ENCODE peak calls at places on chromosomes 6 and 20, in five cellular contexts. One of them, this sample, is unnamed. For H3K4me1, the result is how much of the 10 kb centered on the place peaks cover.

GRCh38 chr6:27280540-27281000 is 31.5 kb downstream of the POM121L2 start:
- DNase-seq in heart left ventricle: no peak
- DNase-seq in gastrocnemius medialis: no peak
- DNase-seq in mammary epithelial cell: no peak
- DNase-seq in OCI-LY7: no peak
- DNase-seq in this sample: no peak

GRCh38 chr6:19697744-19698290 is 139.4 kb upstream of the ID4 start:
- DNase-seq in mammary epithelial cell: peak
- DNase-seq in heart left ventricle: no peak
- DNase-seq in gastrocnemius medialis: no peak
- DNase-seq in OCI-LY7: no peak
- DNase-seq in this sample: no peak

GRCh38 chr6:43433148-43433547 is 5.8 kb downstream of the ABCC10 start:
- DNase-seq in OCI-LY7: no peak
- DNase-seq in heart left ventricle: no peak
- DNase-seq in mammary epithelial cell: no peak
- DNase-seq in gastrocnemius medialis: no peak
- DNase-seq in this sample: no peak

GRCh38 chr6:147156799-147157382 is 47.3 kb upstream of the STXBP5 start:
- DNase-seq in gastrocnemius medialis: no peak
- DNase-seq in heart left ventricle: no peak
- DNase-seq in OCI-LY7: no peak
- DNase-seq in mammary epithelial cell: peak
- DNase-seq in this sample: no peak

GRCh38 chr6:150702675-150703074 is 103.0 kb downstream of the PLEKHG1 start:
- DNase-seq in OCI-LY7: no peak
- DNase-seq in gastrocnemius medialis: no peak
- DNase-seq in heart left ventricle: no peak
- DNase-seq in mammary epithelial cell: no peak
- DNase-seq in this sample: no peak

GRCh38 chr6:144139817-144140216 is 10.5 kb upstream of the STX11 start:
- DNase-seq in heart left ventricle: no peak
- DNase-seq in OCI-LY7: no peak
- DNase-seq in gastrocnemius medialis: no peak
- DNase-seq in mammary epithelial cell: no peak
- DNase-seq in this sample: no peak

GRCh38 chr20:4289875-4290274 is 274.5 kb upstream of the RNF24 start:
- DNase-seq in heart left ventricle: no peak
- DNase-seq in mammary epithelial cell: no peak
- DNase-seq in gastrocnemius medialis: no peak
- DNase-seq in OCI-LY7: no peak
- DNase-seq in this sample: no peak

GRCh38 chr20:39717976-39718375 is 755.8 kb downstream of the DHX35 start:
- DNase-seq in heart left ventricle: no peak
- DNase-seq in OCI-LY7: no peak
- DNase-seq in gastrocnemius medialis: no peak
- DNase-seq in mammary epithelial cell: no peak
- DNase-seq in this sample: no peak

GRCh38 chr6:56347526-56347925 is 100.1 kb upstream of the COL21A1 start:
- DNase-seq in heart left ventricle: no peak
- DNase-seq in mammary epithelial cell: peak
- DNase-seq in gastrocnemius medialis: no peak
- DNase-seq in OCI-LY7: no peak
- DNase-seq in this sample: no peak

GRCh38 chr6:110728501-110728900 is 86.8 kb downstream of the CDK19 start:
- DNase-seq in heart left ventricle: no peak
- DNase-seq in OCI-LY7: no peak
- DNase-seq in mammary epithelial cell: no peak
- DNase-seq in gastrocnemius medialis: no peak
- DNase-seq in this sample: no peak

GRCh38 chr6:116280161-116280959 is 630 bp upstream of the TSPYL1 start:
- DNase-seq in gastrocnemius medialis: no peak
- DNase-seq in heart left ventricle: no peak
- DNase-seq in mammary epithelial cell: no peak
- DNase-seq in OCI-LY7: peak
- DNase-seq in this sample: no peak

GRCh38 chr20:23157741-23158140 is 71.6 kb upstream of the CD93 start:
- DNase-seq in OCI-LY7: no peak
- DNase-seq in mammary epithelial cell: peak
- DNase-seq in heart left ventricle: no peak
- DNase-seq in gastrocnemius medialis: no peak
- DNase-seq in this sample: no peak

GRCh38 chr20:60365063-60365640 is 406.9 kb downstream of the CDH26 start:
- DNase-seq in heart left ventricle: no peak
- DNase-seq in gastrocnemius medialis: no peak
- DNase-seq in mammary epithelial cell: no peak
- DNase-seq in OCI-LY7: peak
- DNase-seq in this sample: no peak
- TF ChIP-seq CTCF in heart left ventricle: no peak
- TF ChIP-seq CTCF in gastrocnemius medialis: no peak
- TF ChIP-seq CTCF in mammary epithelial cell: peak
- TF ChIP-seq CTCF in OCI-LY7: peak
- TF ChIP-seq CTCF in this sample: no peak

DNA sequence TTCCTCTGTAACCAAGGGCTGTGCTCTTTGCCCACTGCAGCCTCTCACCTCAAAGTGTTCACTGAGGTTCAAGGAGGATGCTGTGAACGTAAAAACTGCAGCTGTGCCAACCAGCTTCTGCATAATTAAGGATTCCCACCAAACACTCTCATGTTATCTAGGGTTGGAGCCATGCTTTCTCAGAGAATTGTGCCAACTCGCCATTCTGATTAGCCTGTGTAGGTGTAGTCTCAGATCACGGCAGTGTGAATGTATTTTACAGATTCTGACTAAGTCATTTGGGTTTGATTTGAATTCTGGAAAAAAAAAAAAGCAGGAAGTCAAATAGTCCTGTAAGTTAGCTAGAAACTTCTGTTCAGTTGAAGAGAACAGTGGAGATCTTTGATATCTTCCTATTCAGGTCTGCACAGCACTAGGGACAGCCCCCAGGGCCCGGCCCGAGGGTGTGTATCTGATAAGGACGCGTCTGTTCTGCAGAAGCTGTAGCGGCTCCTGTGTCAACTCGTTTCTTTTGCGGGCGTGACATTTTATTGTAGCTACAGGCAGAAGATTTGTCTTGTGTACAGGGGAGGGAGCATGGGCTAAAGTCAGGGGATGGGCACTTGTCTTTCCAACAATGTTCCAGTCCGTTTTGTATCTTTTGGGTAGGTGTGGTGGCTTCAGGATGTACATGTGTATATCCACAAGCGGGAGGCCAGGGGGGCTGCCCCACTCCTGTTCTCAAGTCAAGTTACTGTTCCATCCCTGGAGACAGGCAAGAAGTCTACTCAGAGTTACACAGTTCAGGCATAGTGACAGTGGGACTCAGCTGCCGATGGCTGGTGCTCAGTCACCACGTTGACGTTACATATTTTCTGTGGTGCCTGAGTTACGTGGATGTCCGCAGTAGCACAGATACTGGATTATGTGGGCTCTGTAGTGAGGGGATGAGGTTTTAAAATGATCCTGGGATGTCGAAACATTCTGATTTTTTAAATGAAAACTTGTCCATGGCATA is 12.4 kb downstream of the IRF4 start:
- DNase-seq in mammary epithelial cell: no peak
- DNase-seq in heart left ventricle: no peak
- DNase-seq in gastrocnemius medialis: no peak
- DNase-seq in OCI-LY7: no peak
- DNase-seq in this sample: no peak
- H3K4me1 ChIP-seq in mammary epithelial cell: under half
- H3K4me1 ChIP-seq in heart left ventricle: under half
- H3K4me1 ChIP-seq in gastrocnemius medialis: under half
- H3K4me1 ChIP-seq in OCI-LY7: under half
- H3K4me1 ChIP-seq in this sample: under half

GRCh38 chr6:158808442-158808833 is 10.7 kb downstream of the EZR start:
- DNase-seq in OCI-LY7: peak
- DNase-seq in heart left ventricle: no peak
- DNase-seq in mammary epithelial cell: no peak
- DNase-seq in gastrocnemius medialis: no peak
- DNase-seq in this sample: no peak
- TF ChIP-seq CTCF in OCI-LY7: peak
- TF ChIP-seq CTCF in heart left ventricle: no peak
- TF ChIP-seq CTCF in mammary epithelial cell: no peak
- TF ChIP-seq CTCF in gastrocnemius medialis: no peak
- TF ChIP-seq CTCF in this sample: no peak

GRCh38 chr20:50144362-50144761 is 9.2 kb downstream of the PEDS1 start:
- DNase-seq in OCI-LY7: no peak
- DNase-seq in mammary epithelial cell: peak
- DNase-seq in gastrocnemius medialis: peak
- DNase-seq in heart left ventricle: no peak
- DNase-seq in this sample: no peak
- H3K4me1 ChIP-seq in OCI-LY7: under half
- H3K4me1 ChIP-seq in mammary epithelial cell: half or more
- H3K4me1 ChIP-seq in gastrocnemius medialis: under half
- H3K4me1 ChIP-seq in heart left ventricle: half or more
- H3K4me1 ChIP-seq in this sample: under half